ENCODE peak calls at places on chromosome 13, in five cellular contexts. H is ascending aorta, V is adrenal gland, Z is tibial nerve, G is hepatocyte. C is an unnamed sample.

GRCh38 chr13:49791753-49792549 is 531 bp downstream of the KPNA3 start:
- DNase-seq in V (peak; percentile 53), H (peak; percentile 71), G (peak; percentile 68), Z (peak; percentile 21), C (peak; percentile 65)

GRCh38 chr13:106156468-106156867 is 379.0 kb downstream of the EFNB2 start:
- DNase-seq in G (peak; percentile 49), H (peak; percentile 62), V (no peak), Z (no peak), C (no peak)

GRCh38 chr13:107824636-107825035 is 390.7 kb downstream of the LIG4 start:
- DNase-seq in H (no peak), V (no peak), Z (no peak), G (no peak), C (no peak)

GRCh38 chr13:105184221-105184620 is 1351.2 kb downstream of the EFNB2 start:
- DNase-seq in V (peak; percentile 6), G (no peak), Z (no peak), H (no peak), C (no peak)

GRCh38 chr13:38687246-38688229 is 661 bp downstream of the FREM2 start:
- DNase-seq in Z (no peak), G (peak; percentile 53), H (no peak), V (no peak), C (peak; percentile 69)

GRCh38 chr13:85095887-85096286 is 703.3 kb downstream of the SLITRK6 start:
- DNase-seq in V (no peak), H (no peak), Z (no peak), G (no peak), C (no peak)

GRCh38 chr13:39259371-39259770 is 221.1 kb downstream of the NHLRC3 start:
- DNase-seq in G (no peak), H (no peak), Z (no peak), V (no peak), C (no peak)

GRCh38 chr13:48235100-48235813 is 2.3 kb downstream of the ITM2B start:
- DNase-seq in V (peak; percentile 56), H (no peak), G (peak; percentile 27), Z (no peak), C (peak; percentile 65)

GRCh38 chr13:27588405-27588804 is 31.9 kb downstream of the LNX2 start:
- DNase-seq in G (no peak), Z (no peak), H (no peak), V (no peak), C (no peak)

GRCh38 chr13:113448885-113449692 is 4.2 kb downstream of the ADPRHL1 start:
- DNase-seq in G (peak; percentile 48), H (peak; percentile 64), V (peak; percentile 71), Z (peak; percentile 28), C (no peak)

GRCh38 chr13:31264146-31264545 is 64.4 kb downstream of the B3GLCT start:
- DNase-seq in Z (no peak), H (no peak), V (no peak), G (no peak), C (no peak)

GRCh38 chr13:50550151-50550550 is 293.3 kb downstream of the DLEU7 start:
- DNase-seq in V (no peak), G (no peak), H (no peak), Z (no peak), C (no peak)

GRCh38 chr13:112690242-112690943 is 555 bp downstream of the ATP11A start:
- DNase-seq in H (peak; percentile 67), V (peak; percentile 59), G (peak; percentile 63), Z (no peak), C (peak; percentile 64)

GRCh38 chr13:65240773-65241172 is 1989.4 kb downstream of the PCDH9 start:
- DNase-seq in H (no peak), G (no peak), Z (no peak), V (no peak), C (no peak)

GRCh38 chr13:27476943-27477681 is 26.7 kb upstream of the MTIF3 start:
- DNase-seq in V (no peak), Z (no peak), G (peak; percentile 74), H (no peak), C (no peak)

GRCh38 chr13:48165063-48165462 is 67.9 kb upstream of the ITM2B start:
- DNase-seq in H (no peak), G (no peak), Z (no peak), V (no peak), C (no peak)

GRCh38 chr13:33075996-33076395 is 59.8 kb downstream of the KL start:
- DNase-seq in H (no peak), G (no peak), Z (no peak), V (no peak), C (no peak)

GRCh38 chr13:28301839-28302238 is 163.5 kb downstream of the PAN3 start:
- DNase-seq in H (no peak), Z (no peak), G (no peak), V (no peak), C (peak; percentile 61)

GRCh38 chr13:35630551-35631275 is 154.2 kb upstream of the MAB21L1 start:
- DNase-seq in G (peak; percentile 76), Z (peak; percentile 30), H (no peak), V (peak; percentile 29), C (peak; percentile 94)

GRCh38 chr13:37175996-37176395 is 70.5 kb upstream of the CSNK1A1L start:
- DNase-seq in H (no peak), G (peak; percentile 33), V (no peak), Z (peak; percentile 40), C (no peak)

GRCh38 chr13:22000191-22000590 is 329.3 kb downstream of the FGF9 start:
- DNase-seq in H (no peak), Z (peak; percentile 1), V (no peak), G (no peak), C (no peak)

GRCh38 chr13:24251525-24251924 is 57.9 kb upstream of the C1QTNF9 start:
- DNase-seq in G (no peak), V (no peak), Z (no peak), H (no peak), C (no peak)
- H3K4me3 ChIP-seq in G (no peak overlapping the region), V (no peak overlapping the region), Z (no peak overlapping the region), H (no peak overlapping the region), C (no peak overlapping the region)

GRCh38 chr13:23579072-23579885 is 9.1 kb downstream of the TNFRSF19 start:
- DNase-seq in G (peak; percentile 97), H (peak; percentile 92), Z (peak; percentile 86), V (peak; percentile 83), C (peak; percentile 92)
- H3K27ac ChIP-seq in G (peak overlapping the region; percentile 93), H (peak overlapping the region; percentile 15), Z (peak overlapping the region; percentile 94), V (no peak overlapping the region), C (no peak overlapping the region)

GRCh38 chr13:111179908-111180756 is 65.0 kb downstream of the ARHGEF7 start:
- DNase-seq in V (no peak), G (no peak), H (no peak), Z (no peak), C (no peak)
- H3K4me1 ChIP-seq in V (peaks cover 21% of the 10 kb centered on the region), G (no peaks in the 10 kb centered on the region), H (peaks cover 28% of the 10 kb centered on the region), Z (peaks cover 54% of the 10 kb centered on the region), C (peaks cover 12% of the 10 kb centered on the region)

GRCh38 chr13:99425485-99426341 is 75.6 kb upstream of the TM9SF2 start:
- DNase-seq in Z (no peak), V (no peak), H (no peak), G (no peak), C (no peak)
- H3K4me3 ChIP-seq in Z (no peak overlapping the region), V (no peak overlapping the region), H (no peak overlapping the region), G (no peak overlapping the region), C (no peak overlapping the region)

C was measured in GM23338.